ENCODE peak calls at places on chromosome 16, in nine cellular contexts. L is stimulated activated CD4-positive, alpha-beta T cell treated with anti-CD3 and anti-CD28 coated beads, Interleukin-1b, Interleukin-23, amount 100 ng/mL, for 4 hours; K is T-helper 9 cell; F is iPS-NIHi11; R is HEK293T; B is dermis blood vessel endothelial cell; G is naive thymus-derived CD4-positive, alpha-beta T cell; A is fibroblast of mammary gland; Y is HTR-8/SVneo. U is an unnamed sample.

GRCh38 chr16:1972490-1972877 is 631 bp downstream of the TBL3 start:
- DNase-seq in Y (no peak), G (no peak), A (no peak), L (no peak), K (no peak), F (no peak), R (peak; percentile 55), B (no peak), U (no peak)

GRCh38 chr16:89841275-89841674 is 13.0 kb downstream of the SPIRE2 start:
- DNase-seq in B (no peak), G (no peak), F (no peak), L (no peak), K (peak; percentile 25), A (no peak), R (no peak), Y (no peak), U (no peak)

GRCh38 chr16:15451098-15451731 is 16.8 kb downstream of the BMERB1 start:
- DNase-seq in K (no peak), L (no peak), Y (no peak), G (no peak), A (no peak), F (no peak), B (no peak), R (no peak), U (no peak)

GRCh38 chr16:10787304-10787703 is 31.3 kb downstream of the TVP23A start:
- DNase-seq in B (no peak), G (no peak), R (no peak), Y (no peak), A (no peak), K (no peak), L (no peak), F (no peak), U (no peak)

GRCh38 chr16:20611350-20611902 is 35.3 kb upstream of the ACSM2B start:
- DNase-seq in A (no peak), R (no peak), G (no peak), Y (no peak), B (no peak), L (no peak), K (no peak), F (no peak), U (no peak)

GRCh38 chr16:70706948-70707465 is 21.2 kb upstream of the MTSS2 start:
- DNase-seq in Y (peak; percentile 84), G (no peak), F (no peak), A (peak; percentile 69), L (no peak), K (no peak), B (peak; percentile 56), R (no peak), U (no peak)

GRCh38 chr16:57823836-57824235 is 21.5 kb upstream of the KIFC3 start:
- DNase-seq in L (no peak), A (no peak), B (no peak), Y (no peak), G (no peak), K (no peak), R (no peak), F (no peak), U (no peak)

GRCh38 chr16:3328643-3329042 is 23.3 kb downstream of the ZNF75A start:
- DNase-seq in K (no peak), F (no peak), L (no peak), A (no peak), Y (no peak), G (no peak), B (no peak), R (no peak), U (peak; percentile 15)

GRCh38 chr16:85612191-85612800 is 826 bp upstream of the GSE1 start:
- DNase-seq in B (no peak), R (peak; percentile 50), Y (peak; percentile 98), K (peak; percentile 12), G (no peak), L (no peak), F (peak; percentile 61), A (peak; percentile 85), U (peak; percentile 95)

GRCh38 chr16:25138130-25138529 is 26.6 kb downstream of the LCMT1 start:
- DNase-seq in G (no peak), B (no peak), Y (no peak), A (no peak), F (no peak), R (no peak), L (no peak), K (no peak), U (no peak)

GRCh38 chr16:873243-873661 is 72.7 kb upstream of the GNG13 start:
- DNase-seq in L (no peak), K (no peak), A (no peak), G (no peak), R (no peak), B (no peak), Y (no peak), F (no peak), U (no peak)

GRCh38 chr16:22216191-22216831 is 10.2 kb downstream of the EEF2K start:
- DNase-seq in A (peak; percentile 47), G (no peak), K (no peak), F (no peak), R (no peak), L (no peak), B (peak; percentile 13), Y (no peak), U (no peak)

GRCh38 chr16:13961099-13961811 is 41.3 kb downstream of the ERCC4 start:
- DNase-seq in Y (no peak), K (no peak), A (peak; percentile 66), G (no peak), R (peak; percentile 14), B (peak; percentile 5), L (no peak), F (no peak), U (no peak)

GRCh38 chr16:24681793-24682192 is 47.7 kb upstream of the TNRC6A start:
- DNase-seq in R (no peak), K (no peak), A (peak; percentile 54), L (no peak), Y (no peak), F (no peak), B (no peak), G (no peak), U (no peak)

GRCh38 chr16:64626771-64627170 is 495.1 kb downstream of the CDH11 start:
- DNase-seq in A (no peak), Y (no peak), K (no peak), B (no peak), G (no peak), F (no peak), R (no peak), L (no peak), U (no peak)

GRCh38 chr16:57883953-57884654 is 81.8 kb upstream of the KIFC3 start:
- DNase-seq in R (no peak), K (no peak), A (no peak), F (peak; percentile 46), G (no peak), B (no peak), Y (no peak), L (no peak), U (no peak)

GRCh38 chr16:86960266-86960665 is 356.9 kb downstream of the C16orf95 start:
- DNase-seq in L (no peak), G (no peak), B (no peak), R (no peak), A (no peak), Y (no peak), F (no peak), K (no peak), U (no peak)

GRCh38 chr16:55040366-55041086 is 109.9 kb downstream of the IRX5 start:
- DNase-seq in R (no peak), L (no peak), B (no peak), F (no peak), Y (no peak), K (no peak), A (no peak), G (no peak), U (no peak)

U was measured in HuH-7.